ENCODE peak calls at places on chromosomes 3 and 15, in ten cellular contexts. One of them, this sample, is unnamed.

GRCh38 chr15:63402498-63403253 is 21.0 kb upstream of the CA12 start:
- DNase-seq in DMS153: no peak
- DNase-seq in endodermal cell: no peak
- DNase-seq in OCI-LY7: peak
- DNase-seq in HEK293T: peak
- DNase-seq in NCI-H1105 treated with DMSO at 0.1 percent for 48 hours: peak
- DNase-seq in ELR: peak
- DNase-seq in activated CD8-positive, alpha-beta memory T cell treated with anti-CD3 and anti-CD28 coated beads, Interleukin-2, amount 50 U/mL, for 48 hours: no peak
- DNase-seq in hippocampal formation: peak
- DNase-seq in HTR-8/SVneo: peak
- DNase-seq in this sample: no peak

GRCh38 chr3:45683417-45684326 is 5.5 kb upstream of the SACM1L start:
- DNase-seq in HTR-8/SVneo: no peak
- DNase-seq in ELR: no peak
- DNase-seq in HEK293T: no peak
- DNase-seq in DMS153: no peak
- DNase-seq in endodermal cell: no peak
- DNase-seq in hippocampal formation: no peak
- DNase-seq in activated CD8-positive, alpha-beta memory T cell treated with anti-CD3 and anti-CD28 coated beads, Interleukin-2, amount 50 U/mL, for 48 hours: no peak
- DNase-seq in NCI-H1105 treated with DMSO at 0.1 percent for 48 hours: no peak
- DNase-seq in OCI-LY7: no peak
- DNase-seq in this sample: no peak

GRCh38 chr3:25428003-25428861 is at the start of gene RARB:
- DNase-seq in HTR-8/SVneo: peak
- DNase-seq in endodermal cell: peak
- DNase-seq in hippocampal formation: peak
- DNase-seq in activated CD8-positive, alpha-beta memory T cell treated with anti-CD3 and anti-CD28 coated beads, Interleukin-2, amount 50 U/mL, for 48 hours: no peak
- DNase-seq in ELR: peak
- DNase-seq in OCI-LY7: no peak
- DNase-seq in HEK293T: peak
- DNase-seq in DMS153: no peak
- DNase-seq in NCI-H1105 treated with DMSO at 0.1 percent for 48 hours: peak
- DNase-seq in this sample: no peak

GRCh38 chr3:126474498-126475410 is 937 bp downstream of the ZXDC start:
- DNase-seq in ELR: peak
- DNase-seq in HEK293T: peak
- DNase-seq in HTR-8/SVneo: peak
- DNase-seq in endodermal cell: peak
- DNase-seq in NCI-H1105 treated with DMSO at 0.1 percent for 48 hours: peak
- DNase-seq in activated CD8-positive, alpha-beta memory T cell treated with anti-CD3 and anti-CD28 coated beads, Interleukin-2, amount 50 U/mL, for 48 hours: peak
- DNase-seq in DMS153: no peak
- DNase-seq in hippocampal formation: no peak
- DNase-seq in OCI-LY7: peak
- DNase-seq in this sample: no peak

GRCh38 chr3:68977486-68978167 is 35.9 kb downstream of the EOGT start:
- DNase-seq in HEK293T: no peak
- DNase-seq in hippocampal formation: no peak
- DNase-seq in endodermal cell: no peak
- DNase-seq in OCI-LY7: no peak
- DNase-seq in NCI-H1105 treated with DMSO at 0.1 percent for 48 hours: no peak
- DNase-seq in DMS153: no peak
- DNase-seq in ELR: no peak
- DNase-seq in HTR-8/SVneo: no peak
- DNase-seq in activated CD8-positive, alpha-beta memory T cell treated with anti-CD3 and anti-CD28 coated beads, Interleukin-2, amount 50 U/mL, for 48 hours: no peak
- DNase-seq in this sample: no peak

GRCh38 chr3:38005076-38006020 is 14.8 kb downstream of the VILL start:
- DNase-seq in HTR-8/SVneo: no peak
- DNase-seq in NCI-H1105 treated with DMSO at 0.1 percent for 48 hours: no peak
- DNase-seq in HEK293T: no peak
- DNase-seq in activated CD8-positive, alpha-beta memory T cell treated with anti-CD3 and anti-CD28 coated beads, Interleukin-2, amount 50 U/mL, for 48 hours: no peak
- DNase-seq in endodermal cell: no peak
- DNase-seq in OCI-LY7: no peak
- DNase-seq in DMS153: no peak
- DNase-seq in ELR: no peak
- DNase-seq in hippocampal formation: peak
- DNase-seq in this sample: no peak

GRCh38 chr15:60519218-60519617 is 40.3 kb upstream of the ICE2 start:
- DNase-seq in HTR-8/SVneo: no peak
- DNase-seq in DMS153: no peak
- DNase-seq in HEK293T: no peak
- DNase-seq in hippocampal formation: no peak
- DNase-seq in endodermal cell: no peak
- DNase-seq in NCI-H1105 treated with DMSO at 0.1 percent for 48 hours: no peak
- DNase-seq in OCI-LY7: no peak
- DNase-seq in ELR: peak
- DNase-seq in activated CD8-positive, alpha-beta memory T cell treated with anti-CD3 and anti-CD28 coated beads, Interleukin-2, amount 50 U/mL, for 48 hours: no peak
- DNase-seq in this sample: no peak

GRCh38 chr3:18744472-18744871 is 319.3 kb upstream of the SATB1 start:
- DNase-seq in activated CD8-positive, alpha-beta memory T cell treated with anti-CD3 and anti-CD28 coated beads, Interleukin-2, amount 50 U/mL, for 48 hours: no peak
- DNase-seq in OCI-LY7: no peak
- DNase-seq in ELR: no peak
- DNase-seq in NCI-H1105 treated with DMSO at 0.1 percent for 48 hours: no peak
- DNase-seq in DMS153: no peak
- DNase-seq in hippocampal formation: no peak
- DNase-seq in HTR-8/SVneo: no peak
- DNase-seq in endodermal cell: no peak
- DNase-seq in HEK293T: no peak
- DNase-seq in this sample: no peak

GRCh38 chr3:57729339-57730039 is 26.6 kb upstream of the SLMAP start:
- DNase-seq in endodermal cell: no peak
- DNase-seq in DMS153: no peak
- DNase-seq in hippocampal formation: no peak
- DNase-seq in NCI-H1105 treated with DMSO at 0.1 percent for 48 hours: no peak
- DNase-seq in HTR-8/SVneo: no peak
- DNase-seq in OCI-LY7: no peak
- DNase-seq in HEK293T: no peak
- DNase-seq in ELR: no peak
- DNase-seq in activated CD8-positive, alpha-beta memory T cell treated with anti-CD3 and anti-CD28 coated beads, Interleukin-2, amount 50 U/mL, for 48 hours: no peak
- DNase-seq in this sample: no peak

GRCh38 chr3:97763586-97764148 is 891 bp upstream of the ARL6 start:
- DNase-seq in endodermal cell: peak
- DNase-seq in NCI-H1105 treated with DMSO at 0.1 percent for 48 hours: peak
- DNase-seq in HTR-8/SVneo: no peak
- DNase-seq in hippocampal formation: no peak
- DNase-seq in activated CD8-positive, alpha-beta memory T cell treated with anti-CD3 and anti-CD28 coated beads, Interleukin-2, amount 50 U/mL, for 48 hours: no peak
- DNase-seq in HEK293T: no peak
- DNase-seq in OCI-LY7: no peak
- DNase-seq in DMS153: no peak
- DNase-seq in ELR: peak
- DNase-seq in this sample: no peak

GRCh38 chr3:127669541-127670228 is 3.1 kb upstream of the ABTB1 start:
- DNase-seq in hippocampal formation: no peak
- DNase-seq in NCI-H1105 treated with DMSO at 0.1 percent for 48 hours: no peak
- DNase-seq in ELR: no peak
- DNase-seq in endodermal cell: no peak
- DNase-seq in HTR-8/SVneo: no peak
- DNase-seq in OCI-LY7: no peak
- DNase-seq in activated CD8-positive, alpha-beta memory T cell treated with anti-CD3 and anti-CD28 coated beads, Interleukin-2, amount 50 U/mL, for 48 hours: no peak
- DNase-seq in HEK293T: no peak
- DNase-seq in DMS153: no peak
- DNase-seq in this sample: no peak

GRCh38 chr3:193545304-193545703 is 9.4 kb downstream of the ATP13A4 start:
- DNase-seq in endodermal cell: no peak
- DNase-seq in NCI-H1105 treated with DMSO at 0.1 percent for 48 hours: no peak
- DNase-seq in OCI-LY7: no peak
- DNase-seq in HEK293T: no peak
- DNase-seq in ELR: no peak
- DNase-seq in hippocampal formation: no peak
- DNase-seq in HTR-8/SVneo: no peak
- DNase-seq in DMS153: no peak
- DNase-seq in activated CD8-positive, alpha-beta memory T cell treated with anti-CD3 and anti-CD28 coated beads, Interleukin-2, amount 50 U/mL, for 48 hours: no peak
- DNase-seq in this sample: no peak

GRCh38 chr3:27533718-27534578 is 49.8 kb upstream of the SLC4A7 start:
- DNase-seq in ELR: peak
- DNase-seq in endodermal cell: peak
- DNase-seq in OCI-LY7: peak
- DNase-seq in hippocampal formation: no peak
- DNase-seq in HEK293T: peak
- DNase-seq in DMS153: no peak
- DNase-seq in activated CD8-positive, alpha-beta memory T cell treated with anti-CD3 and anti-CD28 coated beads, Interleukin-2, amount 50 U/mL, for 48 hours: no peak
- DNase-seq in HTR-8/SVneo: peak
- DNase-seq in NCI-H1105 treated with DMSO at 0.1 percent for 48 hours: no peak
- DNase-seq in this sample: no peak

GRCh38 chr3:9770276-9770812 is 597 bp upstream of the CAMK1 start:
- DNase-seq in HEK293T: no peak
- DNase-seq in HTR-8/SVneo: no peak
- DNase-seq in OCI-LY7: no peak
- DNase-seq in NCI-H1105 treated with DMSO at 0.1 percent for 48 hours: no peak
- DNase-seq in ELR: no peak
- DNase-seq in endodermal cell: no peak
- DNase-seq in activated CD8-positive, alpha-beta memory T cell treated with anti-CD3 and anti-CD28 coated beads, Interleukin-2, amount 50 U/mL, for 48 hours: no peak
- DNase-seq in hippocampal formation: no peak
- DNase-seq in DMS153: no peak
- DNase-seq in this sample: no peak

GRCh38 chr3:179071569-179072397 is at the start of gene ZMAT3:
- DNase-seq in NCI-H1105 treated with DMSO at 0.1 percent for 48 hours: peak
- DNase-seq in ELR: peak
- DNase-seq in HEK293T: peak
- DNase-seq in DMS153: peak
- DNase-seq in HTR-8/SVneo: peak
- DNase-seq in OCI-LY7: peak
- DNase-seq in activated CD8-positive, alpha-beta memory T cell treated with anti-CD3 and anti-CD28 coated beads, Interleukin-2, amount 50 U/mL, for 48 hours: peak
- DNase-seq in endodermal cell: peak
- DNase-seq in hippocampal formation: peak
- DNase-seq in this sample: peak

GRCh38 chr15:73694419-73694818 is 10.2 kb downstream of the CD276 start:
- DNase-seq in HTR-8/SVneo: no peak
- DNase-seq in endodermal cell: no peak
- DNase-seq in activated CD8-positive, alpha-beta memory T cell treated with anti-CD3 and anti-CD28 coated beads, Interleukin-2, amount 50 U/mL, for 48 hours: no peak
- DNase-seq in hippocampal formation: no peak
- DNase-seq in NCI-H1105 treated with DMSO at 0.1 percent for 48 hours: no peak
- DNase-seq in ELR: no peak
- DNase-seq in HEK293T: no peak
- DNase-seq in OCI-LY7: no peak
- DNase-seq in DMS153: no peak
- DNase-seq in this sample: no peak

GRCh38 chr3:197122394-197122793 is 92.8 kb upstream of the MELTF start:
- DNase-seq in HTR-8/SVneo: no peak
- DNase-seq in ELR: no peak
- DNase-seq in activated CD8-positive, alpha-beta memory T cell treated with anti-CD3 and anti-CD28 coated beads, Interleukin-2, amount 50 U/mL, for 48 hours: no peak
- DNase-seq in NCI-H1105 treated with DMSO at 0.1 percent for 48 hours: no peak
- DNase-seq in HEK293T: no peak
- DNase-seq in OCI-LY7: no peak
- DNase-seq in endodermal cell: no peak
- DNase-seq in DMS153: no peak
- DNase-seq in hippocampal formation: no peak
- DNase-seq in this sample: no peak

GRCh38 chr15:39407116-39407515 is 173.8 kb upstream of the THBS1 start:
- DNase-seq in DMS153: no peak
- DNase-seq in activated CD8-positive, alpha-beta memory T cell treated with anti-CD3 and anti-CD28 coated beads, Interleukin-2, amount 50 U/mL, for 48 hours: no peak
- DNase-seq in HTR-8/SVneo: no peak
- DNase-seq in endodermal cell: no peak
- DNase-seq in hippocampal formation: no peak
- DNase-seq in NCI-H1105 treated with DMSO at 0.1 percent for 48 hours: no peak
- DNase-seq in OCI-LY7: no peak
- DNase-seq in ELR: no peak
- DNase-seq in HEK293T: no peak
- DNase-seq in this sample: no peak

GRCh38 chr3:3683261-3683660 is 116.0 kb upstream of the LRRN1 start:
- DNase-seq in HTR-8/SVneo: no peak
- DNase-seq in HEK293T: no peak
- DNase-seq in NCI-H1105 treated with DMSO at 0.1 percent for 48 hours: no peak
- DNase-seq in hippocampal formation: no peak
- DNase-seq in OCI-LY7: no peak
- DNase-seq in activated CD8-positive, alpha-beta memory T cell treated with anti-CD3 and anti-CD28 coated beads, Interleukin-2, amount 50 U/mL, for 48 hours: no peak
- DNase-seq in DMS153: no peak
- DNase-seq in ELR: no peak
- DNase-seq in endodermal cell: no peak
- DNase-seq in this sample: no peak

GRCh38 chr3:16884748-16885587 is at the start of gene PLCL2:
- DNase-seq in endodermal cell: peak
- DNase-seq in DMS153: no peak
- DNase-seq in HEK293T: peak
- DNase-seq in activated CD8-positive, alpha-beta memory T cell treated with anti-CD3 and anti-CD28 coated beads, Interleukin-2, amount 50 U/mL, for 48 hours: peak
- DNase-seq in HTR-8/SVneo: no peak
- DNase-seq in hippocampal formation: no peak
- DNase-seq in NCI-H1105 treated with DMSO at 0.1 percent for 48 hours: peak
- DNase-seq in OCI-LY7: peak
- DNase-seq in ELR: peak
- DNase-seq in this sample: no peak

GRCh38 chr3:138118863-138119766 is 3.7 kb upstream of the DZIP1L start:
- DNase-seq in NCI-H1105 treated with DMSO at 0.1 percent for 48 hours: peak
- DNase-seq in OCI-LY7: peak
- DNase-seq in activated CD8-positive, alpha-beta memory T cell treated with anti-CD3 and anti-CD28 coated beads, Interleukin-2, amount 50 U/mL, for 48 hours: peak
- DNase-seq in HEK293T: peak
- DNase-seq in HTR-8/SVneo: peak
- DNase-seq in ELR: peak
- DNase-seq in DMS153: peak
- DNase-seq in endodermal cell: peak
- DNase-seq in hippocampal formation: peak
- DNase-seq in this sample: peak

GRCh38 chr15:51600114-51600513 is 22.5 kb downstream of the DMXL2 start:
- DNase-seq in HTR-8/SVneo: no peak
- DNase-seq in endodermal cell: no peak
- DNase-seq in OCI-LY7: no peak
- DNase-seq in DMS153: no peak
- DNase-seq in ELR: peak
- DNase-seq in activated CD8-positive, alpha-beta memory T cell treated with anti-CD3 and anti-CD28 coated beads, Interleukin-2, amount 50 U/mL, for 48 hours: no peak
- DNase-seq in NCI-H1105 treated with DMSO at 0.1 percent for 48 hours: no peak
- DNase-seq in hippocampal formation: no peak
- DNase-seq in HEK293T: no peak
- DNase-seq in this sample: no peak

GRCh38 chr3:171282041-171282440 is 178.2 kb downstream of the TNIK start:
- DNase-seq in endodermal cell: no peak
- DNase-seq in activated CD8-positive, alpha-beta memory T cell treated with anti-CD3 and anti-CD28 coated beads, Interleukin-2, amount 50 U/mL, for 48 hours: no peak
- DNase-seq in HEK293T: no peak
- DNase-seq in ELR: no peak
- DNase-seq in hippocampal formation: no peak
- DNase-seq in OCI-LY7: no peak
- DNase-seq in NCI-H1105 treated with DMSO at 0.1 percent for 48 hours: no peak
- DNase-seq in HTR-8/SVneo: no peak
- DNase-seq in DMS153: no peak
- DNase-seq in this sample: no peak

GRCh38 chr3:187973977-187974856 is 179.7 kb upstream of the LPP start:
- DNase-seq in ELR: no peak
- DNase-seq in HTR-8/SVneo: no peak
- DNase-seq in OCI-LY7: peak
- DNase-seq in activated CD8-positive, alpha-beta memory T cell treated with anti-CD3 and anti-CD28 coated beads, Interleukin-2, amount 50 U/mL, for 48 hours: no peak
- DNase-seq in hippocampal formation: no peak
- DNase-seq in NCI-H1105 treated with DMSO at 0.1 percent for 48 hours: no peak
- DNase-seq in HEK293T: no peak
- DNase-seq in endodermal cell: no peak
- DNase-seq in DMS153: no peak
- DNase-seq in this sample: no peak

GRCh38 chr3:127482216-127483004 is 108.1 kb downstream of the TPRA1 start:
- DNase-seq in activated CD8-positive, alpha-beta memory T cell treated with anti-CD3 and anti-CD28 coated beads, Interleukin-2, amount 50 U/mL, for 48 hours: peak
- DNase-seq in hippocampal formation: no peak
- DNase-seq in OCI-LY7: no peak
- DNase-seq in NCI-H1105 treated with DMSO at 0.1 percent for 48 hours: no peak
- DNase-seq in DMS153: no peak
- DNase-seq in HEK293T: no peak
- DNase-seq in HTR-8/SVneo: no peak
- DNase-seq in ELR: no peak
- DNase-seq in endodermal cell: peak
- DNase-seq in this sample: no peak

GRCh38 chr3:67601919-67602608 is 52.3 kb downstream of the SUCLG2 start:
- DNase-seq in NCI-H1105 treated with DMSO at 0.1 percent for 48 hours: no peak
- DNase-seq in HTR-8/SVneo: no peak
- DNase-seq in activated CD8-positive, alpha-beta memory T cell treated with anti-CD3 and anti-CD28 coated beads, Interleukin-2, amount 50 U/mL, for 48 hours: no peak
- DNase-seq in OCI-LY7: no peak
- DNase-seq in HEK293T: no peak
- DNase-seq in hippocampal formation: no peak
- DNase-seq in endodermal cell: no peak
- DNase-seq in DMS153: no peak
- DNase-seq in ELR: no peak
- DNase-seq in this sample: no peak

GRCh38 chr15:82986442-82986780 is 401 bp downstream of the RAMAC start:
- DNase-seq in DMS153: no peak
- DNase-seq in hippocampal formation: no peak
- DNase-seq in endodermal cell: no peak
- DNase-seq in HTR-8/SVneo: peak
- DNase-seq in activated CD8-positive, alpha-beta memory T cell treated with anti-CD3 and anti-CD28 coated beads, Interleukin-2, amount 50 U/mL, for 48 hours: no peak
- DNase-seq in OCI-LY7: peak
- DNase-seq in NCI-H1105 treated with DMSO at 0.1 percent for 48 hours: no peak
- DNase-seq in ELR: no peak
- DNase-seq in HEK293T: peak
- DNase-seq in this sample: no peak

GRCh38 chr15:88535100-88535499 is 11.4 kb downstream of the DET1 start:
- DNase-seq in endodermal cell: no peak
- DNase-seq in OCI-LY7: no peak
- DNase-seq in DMS153: no peak
- DNase-seq in activated CD8-positive, alpha-beta memory T cell treated with anti-CD3 and anti-CD28 coated beads, Interleukin-2, amount 50 U/mL, for 48 hours: no peak
- DNase-seq in NCI-H1105 treated with DMSO at 0.1 percent for 48 hours: no peak
- DNase-seq in ELR: peak
- DNase-seq in HEK293T: no peak
- DNase-seq in HTR-8/SVneo: no peak
- DNase-seq in hippocampal formation: no peak
- DNase-seq in this sample: no peak